ENCODE peak calls at places on chromosomes 7 and 10, in nine cellular contexts. V is activated CD8-positive, alpha-beta memory T cell treated with anti-CD3 and anti-CD28 coated beads, Interleukin-2, amount 50 U/mL, for 48 hours; O is ovary; F is stimulated activated CD4-positive, alpha-beta T cell treated with anti-CD3 and anti-CD28 coated beads, Interleukin-12 subunit alpha, Interleukin-12 subunit beta, amount 100 ng/mL, for 4 hours; P is lung microvascular endothelial cell; E is occipital lobe; Q is neuronal stem cell; S is Caki2; J is GM20000. C is an unnamed sample.

GRCh38 chr10:88804083-88804812 is 1.7 kb downstream of the LIPM start:
- DNase-seq in V (no peak), O (no peak), F (no peak), P (no peak), E (no peak), Q (no peak), S (no peak), J (no peak), C (no peak)

GRCh38 chr7:30466266-30466665 is 12.3 kb downstream of the NOD1 start:
- DNase-seq in V (peak; percentile 33), O (no peak), F (no peak), P (no peak), E (no peak), Q (no peak), S (no peak), J (no peak), C (peak; percentile 70)

GRCh38 chr7:13262929-13263530 is 575.6 kb downstream of the ARL4A start:
- DNase-seq in V (no peak), O (no peak), F (no peak), P (peak; percentile 50), E (no peak), Q (peak; percentile 20), S (peak; percentile 21), J (peak; percentile 5), C (peak; percentile 51)

GRCh38 chr7:104979167-104979841 is 34.7 kb upstream of the KMT2E start:
- DNase-seq in V (no peak), O (peak; percentile 34), F (no peak), P (no peak), E (no peak), Q (peak; percentile 17), S (no peak), J (no peak), C (peak; percentile 93)

GRCh38 chr7:77415822-77416620 is at the start of gene GSAP:
- DNase-seq in V (peak; percentile 64), O (peak; percentile 56), F (peak; percentile 38), P (peak; percentile 34), E (no peak), Q (peak; percentile 26), S (peak; percentile 74), J (peak; percentile 91), C (peak; percentile 56)

GRCh38 chr7:140212100-140212881 is 35.5 kb upstream of the KDM7A start:
- DNase-seq in V (peak; percentile 62), O (no peak), F (no peak), P (peak; percentile 17), E (no peak), Q (no peak), S (no peak), J (peak; percentile 79), C (no peak)

GRCh38 chr10:98186681-98187080 is 52.2 kb downstream of the R3HCC1L start:
- DNase-seq in V (no peak), O (no peak), F (no peak), P (no peak), E (no peak), Q (no peak), S (no peak), J (no peak), C (peak; percentile 19)

GRCh38 chr10:68154211-68154497 is 44.9 kb downstream of the MYPN start:
- DNase-seq in V (no peak), O (peak; percentile 77), F (no peak), P (peak; percentile 61), E (peak; percentile 13), Q (no peak), S (no peak), J (no peak), C (peak; percentile 92)

GRCh38 chr7:46387646-46388045 is 466.6 kb upstream of the IGFBP3 start:
- DNase-seq in V (no peak), O (no peak), F (no peak), P (no peak), E (no peak), Q (no peak), S (no peak), J (no peak), C (peak; percentile 70)

GRCh38 chr10:106560925-106561640 is 603.4 kb downstream of the SORCS1 start:
- DNase-seq in V (no peak), O (no peak), F (no peak), P (no peak), E (no peak), Q (no peak), S (no peak), J (no peak), C (no peak)

GRCh38 chr10:14185501-14186045 is 145.2 kb downstream of the FRMD4A start:
- DNase-seq in V (peak; percentile 76), O (no peak), F (no peak), P (peak; percentile 76), E (no peak), Q (peak; percentile 62), S (peak; percentile 76), J (peak; percentile 56), C (peak; percentile 94)